ENCODE peak calls at places on chromosome 17, in four cellular contexts. R, L, T and C are unnamed samples.
A peak's percentile ranks its signal among the peaks of the same experiment; 100 is the strongest.

GRCh38 chr17:42034059-42034458 is 14.2 kb downstream of the NKIRAS2 start:
- DNase-seq in R (no peak), L (no peak), T (no peak), C (no peak)

GRCh38 chr17:38451840-38452529 is 23.7 kb downstream of the ARHGAP23 start:
- DNase-seq in R (no peak), L (peak; percentile 41), T (peak; percentile 75), C (no peak)

GRCh38 chr17:49249292-49249794 is 18.8 kb upstream of the PHOSPHO1 start:
- DNase-seq in R (no peak), L (peak; percentile 69), T (no peak), C (no peak)

GRCh38 chr17:5896215-5896614 is 174.0 kb upstream of the WSCD1 start:
- DNase-seq in R (no peak), L (no peak), T (no peak), C (no peak)

GRCh38 chr17:42423766-42424165 is 710 bp upstream of the CAVIN1 start:
- DNase-seq in R (no peak), L (no peak), T (no peak), C (no peak)

GRCh38 chr17:72270530-72270929 is 149.7 kb downstream of the SOX9 start:
- DNase-seq in R (peak; percentile 50), L (no peak), T (no peak), C (no peak)

GRCh38 chr17:30290696-30291570 is 811 bp downstream of the BLMH start:
- DNase-seq in R (peak; percentile 64), L (peak; percentile 55), T (peak; percentile 60), C (peak; percentile 58)

GRCh38 chr17:1643999-1644492 is 1.5 kb downstream of the SCARF1 start:
- DNase-seq in R (no peak), L (no peak), T (no peak), C (no peak)

GRCh38 chr17:19753661-19754463 is 5.8 kb upstream of the ALDH3A1 start:
- DNase-seq in R (no peak), L (no peak), T (peak; percentile 21), C (peak; percentile 64)

GRCh38 chr17:59454633-59455105 is 110.7 kb upstream of the DHX40 start:
- DNase-seq in R (no peak), L (no peak), T (no peak), C (no peak)

GRCh38 chr17:17358866-17359265 is 55.7 kb downstream of the NT5M start:
- DNase-seq in R (no peak), L (no peak), T (no peak), C (no peak)

GRCh38 chr17:59754547-59754946 is 47.1 kb downstream of the VMP1 start:
- DNase-seq in R (no peak), L (peak; percentile 18), T (no peak), C (no peak)

GRCh38 chr17:68512247-68512966 is at the start of gene PRKAR1A:
- DNase-seq in R (peak; percentile 98), L (peak; percentile 95), T (peak; percentile 97), C (peak; percentile 97)

GRCh38 chr17:42459256-42459982 is 741 bp downstream of the ATP6V0A1 start:
- DNase-seq in R (peak; percentile 56), L (peak; percentile 56), T (peak; percentile 74), C (peak; percentile 66)

DNA sequence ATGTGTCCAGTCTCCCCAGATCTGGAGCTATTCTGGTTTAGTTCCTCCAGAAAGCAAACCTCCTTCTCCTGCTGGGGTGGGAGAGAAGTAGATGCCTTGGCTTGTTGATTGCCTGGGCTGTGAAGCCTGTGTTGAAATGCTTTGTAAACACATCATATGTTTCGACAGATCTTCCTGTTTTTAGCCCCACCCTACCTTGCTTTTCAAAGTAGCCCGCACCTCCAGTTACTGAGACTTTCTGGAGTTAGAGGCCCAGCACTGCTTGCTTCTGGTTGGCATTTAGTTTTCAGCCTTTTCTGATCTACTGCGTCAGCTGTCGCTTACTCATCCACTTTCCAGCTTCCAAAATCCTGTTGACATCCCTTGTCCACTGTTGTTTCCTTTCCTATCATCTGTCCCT is 17.9 kb upstream of the NDEL1 start:
- DNase-seq in R (no peak), L (no peak), T (no peak), C (no peak)
- H3K4me1 ChIP-seq in R (peaks cover 3% of the 10 kb centered on the region), L (peaks cover 3% of the 10 kb centered on the region), T (peaks cover 2% of the 10 kb centered on the region), C (peaks cover 6% of the 10 kb centered on the region)

GRCh38 chr17:82235775-82236141 is 6.9 kb downstream of the SLC16A3 start:
- DNase-seq in R (no peak), L (no peak), T (peak; percentile 73), C (peak; percentile 36)
- H3K4me3 ChIP-seq in R (no peak overlapping the region), L (no peak overlapping the region), T (no peak overlapping the region), C (no peak overlapping the region)

GRCh38 chr17:40316571-40317344 is 7.8 kb downstream of the RARA start:
- DNase-seq in R (peak; percentile 87), L (no peak), T (peak; percentile 83), C (peak; percentile 72)
- TF ChIP-seq EP300 in R (peak; percentile 78), L (no peak), T (no peak), C (no peak)

GRCh38 chr17:64343071-64343774 is 47.4 kb downstream of the PECAM1 start:
- DNase-seq in R (no peak), L (no peak), T (no peak), C (no peak)
- H3K4me1 ChIP-seq in R (peaks cover 8% of the 10 kb centered on the region), L (peaks cover 17% of the 10 kb centered on the region), T (peaks cover 9% of the 10 kb centered on the region), C (no peaks in the 10 kb centered on the region)